ENCODE peak calls at places on chromosomes 3 and 15, in eight cellular contexts. W is NB4, U is fibroblast of pulmonary artery, M is sigmoid colon, Z is epithelial cell of esophagus, H is transverse colon, K is brain microvascular endothelial cell, V is ovary. J is an unnamed sample.

GRCh38 chr15:90550919-90551318 is 21.2 kb downstream of the CRTC3 start:
- DNase-seq in V (no peak), U (no peak), M (no peak), H (no peak), K (no peak), Z (peak; percentile 66), W (peak; percentile 85), J (no peak)

GRCh38 chr3:159711560-159712333 is 276.9 kb upstream of the IL12A start:
- DNase-seq in M (no peak), U (peak; percentile 96), W (no peak), H (no peak), Z (peak; percentile 80), V (no peak), K (peak; percentile 83), J (peak; percentile 91)

GRCh38 chr3:42300013-42300412 is 34.0 kb upstream of the CCK start:
- DNase-seq in U (peak; percentile 61), M (no peak), Z (peak; percentile 72), K (peak; percentile 35), V (no peak), W (peak; percentile 46), H (peak; percentile 13), J (peak; percentile 53)

GRCh38 chr3:197306374-197307086 is 8.1 kb upstream of the DLG1 start:
- DNase-seq in U (peak; percentile 84), W (no peak), V (no peak), H (no peak), K (no peak), M (no peak), Z (peak; percentile 85), J (peak; percentile 87)

GRCh38 chr3:179149239-179149887 is 1.2 kb downstream of the PIK3CA start:
- DNase-seq in K (peak; percentile 17), V (peak; percentile 25), H (peak; percentile 26), M (no peak), U (peak; percentile 26), W (peak; percentile 60), Z (peak; percentile 60), J (peak; percentile 33)

GRCh38 chr15:51708013-51708412 is 26.7 kb downstream of the SCG3 start:
- DNase-seq in M (peak; percentile 68), U (no peak), H (no peak), W (no peak), Z (peak; percentile 17), V (no peak), K (no peak), J (no peak)

GRCh38 chr3:155989536-155989935 is 119.1 kb downstream of the GMPS start:
- DNase-seq in U (no peak), K (no peak), Z (peak; percentile 58), W (no peak), M (no peak), H (no peak), V (no peak), J (no peak)

GRCh38 chr3:71713041-71713440 is 12.2 kb downstream of the EIF4E3 start:
- DNase-seq in Z (no peak), K (no peak), U (no peak), M (no peak), V (no peak), H (no peak), W (no peak), J (no peak)

GRCh38 chr3:53519047-53519717 is 24.8 kb downstream of the CACNA1D start:
- DNase-seq in W (peak; percentile 73), U (no peak), M (no peak), V (no peak), K (no peak), Z (no peak), H (no peak), J (no peak)

GRCh38 chr3:155991847-155992246 is 121.4 kb downstream of the GMPS start:
- DNase-seq in U (no peak), M (no peak), V (no peak), W (no peak), H (no peak), Z (peak; percentile 46), K (no peak), J (no peak)

GRCh38 chr3:106206165-106206564 is 337.4 kb upstream of the CBLB start:
- DNase-seq in V (no peak), Z (peak; percentile 55), K (peak; percentile 27), U (no peak), W (no peak), M (no peak), H (no peak), J (peak; percentile 46)

GRCh38 chr15:86162676-86163075 is 83.0 kb downstream of the AGBL1 start:
- DNase-seq in K (no peak), Z (no peak), W (no peak), H (no peak), U (no peak), V (no peak), M (no peak), J (no peak)

GRCh38 chr15:98286831-98287230 is 326.3 kb downstream of the ARRDC4 start:
- DNase-seq in M (no peak), V (no peak), H (no peak), K (no peak), Z (peak; percentile 38), U (no peak), W (no peak), J (no peak)

GRCh38 chr15:43241100-43241499 is 20.3 kb upstream of the EPB42 start:
- DNase-seq in Z (no peak), V (peak; percentile 40), U (peak; percentile 39), M (peak; percentile 85), H (peak; percentile 14), K (no peak), W (no peak), J (peak; percentile 61)

GRCh38 chr3:49662021-49662420 is 12.1 kb upstream of the APEH start:
- DNase-seq in U (no peak), K (no peak), H (no peak), W (no peak), Z (no peak), M (no peak), V (no peak), J (no peak)

GRCh38 chr15:78662028-78662427 is 21.0 kb upstream of the CHRNB4 start:
- DNase-seq in U (no peak), V (no peak), H (no peak), W (no peak), Z (no peak), M (no peak), K (no peak), J (no peak)

GRCh38 chr3:78880588-78881461 is 887.0 kb downstream of the ROBO1 start:
- DNase-seq in V (no peak), K (no peak), U (no peak), M (no peak), H (no peak), W (no peak), Z (no peak), J (no peak)

GRCh38 chr3:43691120-43692002 is 623 bp downstream of the ABHD5 start:
- DNase-seq in U (peak; percentile 31), W (peak; percentile 56), K (peak; percentile 25), M (peak; percentile 82), Z (peak; percentile 76), H (peak; percentile 82), V (peak; percentile 76), J (peak; percentile 29)

GRCh38 chr3:7682822-7683229 is 818.8 kb upstream of the LMCD1 start:
- DNase-seq in Z (peak; percentile 85), K (peak; percentile 64), M (no peak), V (peak; percentile 34), W (peak; percentile 17), H (no peak), U (peak; percentile 99), J (peak; percentile 97)

GRCh38 chr3:195582947-195583346 is 793 bp downstream of the APOD start:
- DNase-seq in M (no peak), Z (no peak), H (no peak), W (peak; percentile 20), K (no peak), V (no peak), U (no peak), J (no peak)
- TF ChIP-seq CTCF in M (no peak), Z (no peak), H (no peak), W (no peak), K (peak; percentile 2), V (no peak), U (no peak), J (no peak)

GRCh38 chr3:171811059-171811912 is 1.0 kb upstream of the PLD1 start:
- DNase-seq in K (peak; percentile 90), H (no peak), Z (peak; percentile 99), U (peak; percentile 99), M (peak; percentile 78), W (peak; percentile 93), V (peak; percentile 50), J (peak; percentile 90)
- H3K4me3 ChIP-seq in K (no peak overlapping the region), H (peak overlapping the region; percentile 61), Z (peak overlapping the region; percentile 67), U (peak overlapping the region; percentile 71), M (peak overlapping the region; percentile 73), W (peak overlapping the region; percentile 60), V (no peak overlapping the region), J (no peak overlapping the region)

GRCh38 chr15:89439764-89440163 is 56.6 kb downstream of the RHCG start:
- DNase-seq in M (no peak), H (no peak), U (no peak), V (no peak), W (no peak), Z (no peak), K (no peak), J (no peak)

GRCh38 chr15:89441295-89441762 is 55.1 kb downstream of the RHCG start:
- DNase-seq in U (no peak), H (peak; percentile 47), M (no peak), K (no peak), Z (no peak), V (no peak), W (peak; percentile 65), J (no peak)

GRCh38 chr15:89444241-89444797 is 52.1 kb downstream of the RHCG start:
- DNase-seq in W (no peak), M (no peak), Z (no peak), U (no peak), H (no peak), V (no peak), K (no peak), J (no peak)

GRCh38 chr15:89442671-89443307 is 53.6 kb downstream of the RHCG start:
- DNase-seq in W (peak; percentile 73), H (peak; percentile 48), Z (peak; percentile 55), U (peak; percentile 31), V (no peak), K (peak; percentile 24), M (no peak), J (peak; percentile 9)

GRCh38 chr15:89442155-89442554 is 54.2 kb downstream of the RHCG start:
- DNase-seq in K (no peak), V (no peak), W (no peak), H (no peak), M (no peak), U (no peak), Z (no peak), J (no peak)
- TF ChIP-seq CTCF in K (no peak), V (no peak), W (no peak), H (no peak), M (no peak), U (no peak), Z (no peak), J (no peak)

DNA sequence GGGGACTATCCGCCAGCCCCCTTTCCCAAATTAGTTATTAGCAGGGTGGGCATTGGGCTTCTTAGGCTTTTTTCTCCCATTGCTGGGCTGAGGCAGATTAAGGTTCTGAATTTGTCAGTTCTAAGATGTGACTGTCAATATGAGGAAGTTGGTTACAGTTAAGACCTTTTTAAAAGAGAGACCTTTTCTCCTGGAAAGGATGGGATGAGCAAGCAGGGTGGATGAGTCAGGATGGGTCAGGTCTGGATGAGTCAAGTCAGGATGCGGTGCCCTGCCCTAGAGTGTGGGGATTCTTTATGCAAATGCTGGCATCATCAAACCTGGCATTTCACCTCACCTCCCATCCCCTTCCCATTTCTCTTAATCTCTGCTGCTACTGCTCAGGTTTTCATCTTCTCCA is 1.9 kb downstream of the AEN start:
- DNase-seq in H (no peak), M (peak; percentile 64), K (peak; percentile 81), V (no peak), U (peak; percentile 63), Z (peak; percentile 97), W (peak; percentile 65), J (peak; percentile 74)
- H3K4me3 ChIP-seq in H (no peak overlapping the region), M (no peak overlapping the region), K (peak overlapping the region; percentile 89), V (no peak overlapping the region), U (peak overlapping the region; percentile 95), Z (peak overlapping the region; percentile 81), W (peak overlapping the region; percentile 85), J (peak overlapping the region; percentile 85)